ENCODE peak calls at places on chromosomes 11 and 22, in six cellular contexts. L is IMR-90, C is transverse colon, H is ovary, Y is spleen, M is breast epithelium. D is an unnamed sample.

GRCh38 chr11:94706211-94706610 is 61.9 kb upstream of the AMOTL1 start:
- DNase-seq in Y (no peak), M (no peak), H (no peak), C (no peak), L (peak; percentile 37), D (no peak)

GRCh38 chr11:13384837-13385417 is 78.1 kb downstream of the BTBD10 start:
- DNase-seq in C (peak; percentile 28), Y (no peak), L (peak; percentile 68), H (peak; percentile 32), M (no peak), D (peak; percentile 44)

GRCh38 chr11:25860677-25861445 is 471.1 kb upstream of the ANO3 start:
- DNase-seq in Y (no peak), C (no peak), M (no peak), H (no peak), L (peak; percentile 15), D (no peak)

GRCh38 chr11:121800704-121801516 is 315.1 kb downstream of the BLID start:
- DNase-seq in C (no peak), L (no peak), H (peak; percentile 76), Y (no peak), M (no peak), D (no peak)

GRCh38 chr11:76293189-76293631 is 86.9 kb upstream of the WNT11 start:
- DNase-seq in C (no peak), L (no peak), M (no peak), Y (no peak), H (no peak), D (no peak)

GRCh38 chr22:19823638-19824196 is 31.0 kb downstream of the GNB1L start:
- DNase-seq in L (no peak), C (no peak), H (no peak), M (no peak), Y (no peak), D (no peak)

GRCh38 chr11:84865791-84866535 is 761.2 kb downstream of the DLG2 start:
- DNase-seq in M (no peak), L (no peak), C (no peak), Y (no peak), H (no peak), D (no peak)

GRCh38 chr11:60842688-60843605 is 1.0 kb downstream of the CCDC86 start:
- DNase-seq in Y (no peak), H (no peak), M (no peak), C (no peak), L (no peak), D (peak; percentile 29)

GRCh38 chr22:31241200-31241599 is 29.1 kb downstream of the LIMK2 start:
- DNase-seq in Y (no peak), C (no peak), L (peak; percentile 26), H (no peak), M (no peak), D (no peak)

GRCh38 chr11:104343578-104343977 is 179.6 kb upstream of the PDGFD start:
- DNase-seq in M (no peak), H (no peak), C (no peak), Y (no peak), L (peak; percentile 7), D (peak; percentile 4)

GRCh38 chr11:107018274-107018901 is at the start of gene GUCY1A2:
- DNase-seq in L (no peak), C (no peak), Y (peak; percentile 61), M (no peak), H (peak; percentile 21), D (no peak)

GRCh38 chr22:41028841-41029240 is 63.6 kb upstream of the EP300 start:
- DNase-seq in C (no peak), Y (no peak), H (no peak), L (peak; percentile 94), M (no peak), D (no peak)

GRCh38 chr11:1401001-1401445 is 11.3 kb downstream of the BRSK2 start:
- DNase-seq in M (no peak), C (no peak), Y (no peak), L (no peak), H (peak; percentile 9), D (no peak)

GRCh38 chr11:9876331-9876730 is 212.5 kb downstream of the SWAP70 start:
- DNase-seq in Y (no peak), C (no peak), H (no peak), M (no peak), L (no peak), D (no peak)

GRCh38 chr11:34620202-34620601 is 691 bp upstream of the EHF start:
- DNase-seq in M (no peak), C (no peak), L (no peak), H (no peak), Y (no peak), D (no peak)

GRCh38 chr22:40960137-40960536 is 9.0 kb downstream of the RBX1 start:
- DNase-seq in L (no peak), Y (no peak), C (no peak), H (no peak), M (no peak), D (peak; percentile 39)

GRCh38 chr11:79242616-79243015 is 198.2 kb downstream of the TENM4 start:
- DNase-seq in C (no peak), H (no peak), L (no peak), M (no peak), Y (no peak), D (no peak)

GRCh38 chr11:32090774-32091370 is at the start of gene RCN1:
- DNase-seq in Y (peak; percentile 90), C (peak; percentile 57), M (peak; percentile 60), H (peak; percentile 69), L (peak; percentile 86), D (peak; percentile 70)
- TF ChIP-seq POLR2A in Y (peak; percentile 35), C (peak; percentile 47), M (no peak), H (no peak), L (peak; percentile 83), D (no peak)

DNA sequence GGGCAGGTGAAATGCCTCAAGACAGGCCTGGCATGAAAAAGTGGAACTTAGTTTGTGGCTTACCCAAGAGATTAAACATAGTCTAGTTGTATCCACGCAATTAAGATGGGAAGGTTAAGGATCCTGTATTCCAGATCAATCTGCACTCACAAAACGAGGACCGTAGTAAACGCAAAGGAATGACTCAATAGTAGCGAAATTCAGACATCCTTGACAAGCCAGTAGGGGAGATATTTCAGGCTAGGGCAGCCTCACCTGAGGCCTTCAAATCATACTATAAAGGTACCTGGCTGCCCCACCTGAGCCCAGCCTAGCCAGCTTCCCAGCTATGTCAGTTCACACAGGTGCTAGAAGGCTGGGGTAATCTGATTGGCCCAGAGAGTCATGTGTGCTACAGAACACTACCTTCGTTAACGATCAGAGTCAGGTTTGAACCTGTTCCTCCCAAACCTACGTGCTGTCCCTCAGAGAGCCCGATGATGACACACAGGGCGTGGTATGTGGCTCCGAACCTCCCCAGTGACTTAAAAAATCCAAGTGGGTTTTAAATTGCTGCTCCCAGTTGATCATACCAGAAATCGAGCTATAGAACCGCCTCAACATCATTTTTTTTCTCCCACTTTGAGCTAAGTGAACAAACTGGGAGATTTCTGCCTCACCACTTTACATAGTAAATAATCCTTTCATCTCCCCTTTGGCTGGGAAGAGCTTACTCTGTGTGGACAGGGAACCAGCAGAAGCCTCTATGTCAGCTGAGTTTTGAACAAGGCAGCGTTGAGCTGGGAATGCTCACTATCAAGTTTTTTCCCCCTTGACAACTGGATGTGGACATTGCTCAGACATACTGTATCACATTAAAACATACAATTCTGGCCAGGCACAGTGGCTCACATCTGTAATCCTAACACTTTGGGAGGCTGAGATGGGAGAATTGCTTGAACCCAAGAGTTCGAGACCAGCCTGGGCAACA is 46.3 kb downstream of the AHNAK start:
- DNase-seq in M (peak; percentile 72), H (no peak), Y (no peak), L (no peak), C (peak; percentile 59), D (no peak)
- TF ChIP-seq POLR2A in M (no peak), H (no peak), Y (no peak), L (no peak), C (no peak), D (no peak)

GRCh38 chr11:67272327-67273259 is 6.3 kb downstream of the GRK2 start:
- DNase-seq in Y (peak; percentile 82), C (peak; percentile 23), L (no peak), H (peak; percentile 21), M (peak; percentile 46), D (no peak)

GRCh38 chr11:67275606-67276409 is 9.5 kb downstream of the GRK2 start:
- DNase-seq in M (no peak), H (peak; percentile 23), L (no peak), Y (peak; percentile 82), C (no peak), D (peak; percentile 44)

GRCh38 chr11:67276821-67277230 is 10.6 kb downstream of the GRK2 start:
- DNase-seq in L (peak; percentile 45), Y (peak; percentile 90), C (peak; percentile 65), M (no peak), H (peak; percentile 51), D (peak; percentile 72)

GRCh38 chr11:67273260-67273990 is 7.2 kb downstream of the GRK2 start:
- DNase-seq in L (no peak), M (no peak), Y (peak; percentile 81), C (peak; percentile 11), H (peak; percentile 27), D (no peak)

GRCh38 chr11:67274768-67275605 is 8.7 kb downstream of the GRK2 start:
- DNase-seq in H (peak; percentile 59), L (no peak), M (no peak), C (peak; percentile 29), Y (peak; percentile 93), D (no peak)
- TF ChIP-seq POLR2A in H (no peak), L (no peak), M (no peak), C (no peak), Y (no peak), D (no peak)

GRCh38 chr11:72003776-72004171 is 5.1 kb downstream of the IL18BP start:
- DNase-seq in C (no peak), Y (no peak), L (no peak), H (no peak), M (peak; percentile 44), D (no peak)

GRCh38 chr11:72007089-72007476 is 8.4 kb downstream of the IL18BP start:
- DNase-seq in M (peak; percentile 39), Y (no peak), H (no peak), L (no peak), C (no peak), D (no peak)

GRCh38 chr11:72004515-72005346 is 6.0 kb downstream of the IL18BP start:
- DNase-seq in H (no peak), C (no peak), Y (no peak), L (no peak), M (peak; percentile 45), D (no peak)

GRCh38 chr11:72006309-72007088 is 7.8 kb downstream of the IL18BP start:
- DNase-seq in L (no peak), M (peak; percentile 20), Y (no peak), H (no peak), C (no peak), D (no peak)

DNA sequence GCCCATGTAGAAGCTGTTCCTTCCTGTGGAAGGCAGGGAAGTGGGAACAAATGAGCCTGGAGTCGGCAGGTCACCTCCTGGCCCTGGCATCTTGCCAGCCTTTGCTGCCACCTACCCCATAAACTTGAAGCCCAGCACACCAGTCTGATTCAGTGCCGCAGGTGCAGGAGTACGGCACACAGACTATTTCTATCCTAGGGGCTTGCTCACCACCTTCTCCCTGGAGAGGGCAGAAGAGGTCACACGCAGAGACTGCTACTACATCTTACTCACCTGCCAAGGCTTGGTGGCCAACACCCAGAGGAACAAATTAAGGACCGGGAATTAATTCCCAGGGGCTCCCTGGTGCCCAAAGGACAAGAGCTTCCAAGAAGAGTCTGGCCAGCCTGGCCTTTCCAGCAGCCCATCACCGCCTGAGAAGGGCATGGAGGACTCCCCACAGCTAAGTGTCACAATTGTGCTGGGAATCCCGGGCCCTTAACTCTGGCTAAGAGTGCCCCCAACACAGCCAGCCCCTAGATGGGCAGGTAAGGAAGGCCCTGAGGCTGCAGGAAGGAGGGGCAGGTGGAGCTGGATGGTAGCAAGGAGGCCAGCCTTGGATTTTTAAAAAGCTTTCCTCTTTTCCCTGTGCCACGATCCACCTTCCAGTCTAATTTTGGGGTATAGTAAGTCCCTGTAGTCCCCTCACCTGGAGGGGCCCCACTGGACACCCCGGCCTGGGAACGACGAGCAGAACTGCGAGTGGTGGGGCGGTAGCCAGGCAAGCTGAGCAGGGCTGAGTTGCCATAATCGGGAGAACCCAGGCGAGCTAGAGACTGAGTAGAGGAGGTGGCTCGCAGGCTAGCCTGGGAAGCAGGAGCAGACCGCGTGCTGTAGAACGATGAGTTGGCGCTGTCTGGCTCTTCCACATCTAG is 6.9 kb downstream of the IL18BP start:
- DNase-seq in M (peak; percentile 50), C (no peak), H (no peak), Y (no peak), L (no peak), D (no peak)
- TF ChIP-seq POLR2A in M (no peak), C (no peak), H (no peak), Y (no peak), L (no peak), D (no peak)